ENCODE peak calls at places on chromosomes 13 and 19, in nine cellular contexts. One of them, this sample, is unnamed.

GRCh38 chr19:55340784-55341147 is 1.1 kb downstream of the KMT5C start:
- DNase-seq in AG04450: no peak
- DNase-seq in cardiac muscle cell: no peak
- DNase-seq in tibial artery: no peak
- DNase-seq in PC-9: peak
- DNase-seq in dorsolateral prefrontal cortex: no peak
- DNase-seq in PC-3: no peak
- DNase-seq in GM23248: peak
- DNase-seq in IMR-90: no peak
- DNase-seq in this sample: no peak

GRCh38 chr13:113040597-113041292 is 64.8 kb upstream of the F7 start:
- DNase-seq in AG04450: no peak
- DNase-seq in cardiac muscle cell: no peak
- DNase-seq in tibial artery: no peak
- DNase-seq in PC-9: no peak
- DNase-seq in dorsolateral prefrontal cortex: no peak
- DNase-seq in PC-3: no peak
- DNase-seq in GM23248: no peak
- DNase-seq in IMR-90: no peak
- DNase-seq in this sample: no peak

GRCh38 chr13:67076378-67076777 is 153.8 kb downstream of the PCDH9 start:
- DNase-seq in AG04450: no peak
- DNase-seq in cardiac muscle cell: no peak
- DNase-seq in tibial artery: no peak
- DNase-seq in PC-9: no peak
- DNase-seq in dorsolateral prefrontal cortex: no peak
- DNase-seq in PC-3: no peak
- DNase-seq in GM23248: no peak
- DNase-seq in IMR-90: peak
- DNase-seq in this sample: no peak

GRCh38 chr13:28047784-28048388 is 52.5 kb downstream of the FLT3 start:
- DNase-seq in AG04450: no peak
- DNase-seq in cardiac muscle cell: no peak
- DNase-seq in tibial artery: no peak
- DNase-seq in PC-9: peak
- DNase-seq in dorsolateral prefrontal cortex: no peak
- DNase-seq in PC-3: peak
- DNase-seq in GM23248: peak
- DNase-seq in IMR-90: peak
- DNase-seq in this sample: no peak

GRCh38 chr19:49057636-49058234 is at the start of gene CGB7:
- DNase-seq in AG04450: no peak
- DNase-seq in cardiac muscle cell: peak
- DNase-seq in tibial artery: peak
- DNase-seq in PC-9: no peak
- DNase-seq in dorsolateral prefrontal cortex: no peak
- DNase-seq in PC-3: peak
- DNase-seq in GM23248: peak
- DNase-seq in IMR-90: peak
- DNase-seq in this sample: peak

GRCh38 chr19:9054768-9055167 is 32.1 kb upstream of the OR1M1 start:
- DNase-seq in AG04450: no peak
- DNase-seq in cardiac muscle cell: no peak
- DNase-seq in tibial artery: no peak
- DNase-seq in PC-9: peak
- DNase-seq in dorsolateral prefrontal cortex: no peak
- DNase-seq in PC-3: peak
- DNase-seq in GM23248: no peak
- DNase-seq in IMR-90: no peak
- DNase-seq in this sample: no peak

GRCh38 chr19:43782689-43783231 is 2.0 kb upstream of the KCNN4 start:
- DNase-seq in AG04450: no peak
- DNase-seq in cardiac muscle cell: no peak
- DNase-seq in tibial artery: no peak
- DNase-seq in PC-9: no peak
- DNase-seq in dorsolateral prefrontal cortex: no peak
- DNase-seq in PC-3: no peak
- DNase-seq in GM23248: no peak
- DNase-seq in IMR-90: no peak
- DNase-seq in this sample: no peak

GRCh38 chr19:36837525-36837901 is 674 bp downstream of the ZNF790 start:
- DNase-seq in AG04450: no peak
- DNase-seq in cardiac muscle cell: no peak
- DNase-seq in tibial artery: no peak
- DNase-seq in PC-9: no peak
- DNase-seq in dorsolateral prefrontal cortex: no peak
- DNase-seq in PC-3: no peak
- DNase-seq in GM23248: peak
- DNase-seq in IMR-90: no peak
- DNase-seq in this sample: no peak

GRCh38 chr13:49429061-49429460 is 14.8 kb downstream of the CAB39L start:
- DNase-seq in AG04450: no peak
- DNase-seq in cardiac muscle cell: no peak
- DNase-seq in tibial artery: no peak
- DNase-seq in PC-9: no peak
- DNase-seq in dorsolateral prefrontal cortex: no peak
- DNase-seq in PC-3: no peak
- DNase-seq in GM23248: no peak
- DNase-seq in IMR-90: no peak
- DNase-seq in this sample: no peak

GRCh38 chr13:21557995-21558394 is 46.0 kb downstream of the MICU2 start:
- DNase-seq in AG04450: no peak
- DNase-seq in cardiac muscle cell: peak
- DNase-seq in tibial artery: no peak
- DNase-seq in PC-9: no peak
- DNase-seq in dorsolateral prefrontal cortex: no peak
- DNase-seq in PC-3: peak
- DNase-seq in GM23248: peak
- DNase-seq in IMR-90: no peak
- DNase-seq in this sample: no peak

GRCh38 chr13:100389617-100390016 is 199.0 kb downstream of the GGACT start:
- DNase-seq in AG04450: no peak
- DNase-seq in cardiac muscle cell: no peak
- DNase-seq in tibial artery: no peak
- DNase-seq in PC-9: no peak
- DNase-seq in dorsolateral prefrontal cortex: no peak
- DNase-seq in PC-3: no peak
- DNase-seq in GM23248: no peak
- DNase-seq in IMR-90: no peak
- DNase-seq in this sample: no peak

GRCh38 chr19:17766543-17767131 is 15.4 kb downstream of the FCHO1 start:
- DNase-seq in AG04450: peak
- DNase-seq in cardiac muscle cell: peak
- DNase-seq in tibial artery: peak
- DNase-seq in PC-9: peak
- DNase-seq in dorsolateral prefrontal cortex: peak
- DNase-seq in PC-3: peak
- DNase-seq in GM23248: peak
- DNase-seq in IMR-90: peak
- DNase-seq in this sample: peak

GRCh38 chr19:2517881-2518601 is 42.1 kb downstream of the GADD45B start:
- DNase-seq in AG04450: no peak
- DNase-seq in cardiac muscle cell: no peak
- DNase-seq in tibial artery: no peak
- DNase-seq in PC-9: no peak
- DNase-seq in dorsolateral prefrontal cortex: no peak
- DNase-seq in PC-3: no peak
- DNase-seq in GM23248: no peak
- DNase-seq in IMR-90: no peak
- DNase-seq in this sample: no peak

GRCh38 chr13:73341748-73342147 is 282.9 kb downstream of the KLF5 start:
- DNase-seq in AG04450: no peak
- DNase-seq in cardiac muscle cell: peak
- DNase-seq in tibial artery: no peak
- DNase-seq in PC-9: no peak
- DNase-seq in dorsolateral prefrontal cortex: peak
- DNase-seq in PC-3: peak
- DNase-seq in GM23248: peak
- DNase-seq in IMR-90: peak
- DNase-seq in this sample: no peak

GRCh38 chr13:71320452-71320851 is 546.6 kb downstream of the DACH1 start:
- DNase-seq in AG04450: peak
- DNase-seq in cardiac muscle cell: peak
- DNase-seq in tibial artery: no peak
- DNase-seq in PC-9: no peak
- DNase-seq in dorsolateral prefrontal cortex: no peak
- DNase-seq in PC-3: peak
- DNase-seq in GM23248: peak
- DNase-seq in IMR-90: peak
- DNase-seq in this sample: no peak

DNA sequence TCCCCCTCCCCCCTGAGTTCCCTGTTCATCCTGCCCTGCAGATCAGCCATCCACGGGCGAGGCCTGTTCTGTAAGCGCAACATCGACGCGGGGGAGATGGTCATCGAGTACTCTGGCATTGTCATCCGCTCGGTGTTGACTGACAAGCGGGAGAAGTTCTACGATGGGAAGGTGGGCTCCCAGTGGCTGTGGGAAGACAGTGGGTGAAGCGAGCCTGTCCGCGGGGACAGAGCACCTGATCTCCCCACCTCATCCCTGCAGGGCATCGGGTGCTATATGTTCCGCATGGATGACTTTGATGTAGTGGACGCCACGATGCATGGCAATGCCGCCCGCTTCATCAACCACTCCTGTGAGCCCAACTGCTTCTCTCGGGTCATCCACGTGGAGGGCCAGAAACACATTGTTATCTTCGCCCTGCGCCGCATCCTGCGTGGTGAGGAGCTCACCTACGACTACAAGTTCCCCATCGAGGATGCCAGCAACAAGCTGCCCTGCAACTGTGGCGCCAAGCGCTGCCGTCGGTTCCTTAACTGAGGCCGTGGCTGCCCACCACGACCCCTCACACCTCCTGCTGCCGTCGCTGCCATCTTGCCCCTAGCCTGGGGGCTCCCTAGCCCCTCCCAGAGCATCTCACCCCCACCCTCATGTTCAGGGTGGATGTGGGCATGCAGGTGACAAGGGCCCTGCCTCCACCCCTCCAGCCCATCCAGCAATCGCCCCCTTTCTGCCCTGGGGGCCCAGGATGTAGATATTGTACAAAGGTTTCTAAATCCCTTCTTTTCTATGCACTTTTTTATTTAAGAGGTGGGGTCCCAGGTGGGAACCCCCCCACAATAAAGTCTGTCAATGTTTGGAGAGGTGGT is 4.0 kb downstream of the IGFLR1 start:
- DNase-seq in AG04450: no peak
- DNase-seq in cardiac muscle cell: no peak
- DNase-seq in tibial artery: no peak
- DNase-seq in PC-9: no peak
- DNase-seq in dorsolateral prefrontal cortex: no peak
- DNase-seq in PC-3: no peak
- DNase-seq in GM23248: no peak
- DNase-seq in IMR-90: no peak
- DNase-seq in this sample: no peak
- H3K27ac ChIP-seq in AG04450: no peak
- H3K27ac ChIP-seq in cardiac muscle cell: no peak
- H3K27ac ChIP-seq in tibial artery: no peak
- H3K27ac ChIP-seq in PC-9: no peak
- H3K27ac ChIP-seq in dorsolateral prefrontal cortex: no peak
- H3K27ac ChIP-seq in PC-3: no peak
- H3K27ac ChIP-seq in GM23248: no peak
- H3K27ac ChIP-seq in IMR-90: no peak
- H3K27ac ChIP-seq in this sample: no peak

DNA sequence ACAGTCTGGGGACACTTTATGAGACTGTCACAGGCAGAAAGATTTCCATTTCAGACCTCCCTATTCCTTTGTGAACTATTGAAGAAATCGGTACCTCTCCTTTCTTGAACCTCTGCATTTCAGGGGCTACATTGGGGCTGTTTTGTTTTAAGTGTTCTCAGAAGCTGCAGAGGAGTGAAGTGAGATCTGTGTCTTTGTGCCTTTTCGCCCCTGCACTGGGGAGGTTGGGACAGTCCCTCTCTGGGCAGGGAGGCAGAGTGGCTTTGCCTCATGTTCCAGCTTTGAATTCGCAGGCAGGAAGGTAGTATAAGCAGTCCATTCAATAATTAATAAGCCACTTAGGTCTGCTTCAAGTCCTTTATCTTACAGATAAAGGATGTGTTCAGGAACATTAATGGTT is 9.5 kb upstream of the AMER2 start:
- DNase-seq in AG04450: no peak
- DNase-seq in cardiac muscle cell: no peak
- DNase-seq in tibial artery: no peak
- DNase-seq in PC-9: no peak
- DNase-seq in dorsolateral prefrontal cortex: no peak
- DNase-seq in PC-3: no peak
- DNase-seq in GM23248: no peak
- DNase-seq in IMR-90: no peak
- DNase-seq in this sample: no peak
- H3K27ac ChIP-seq in AG04450: no peak
- H3K27ac ChIP-seq in cardiac muscle cell: no peak
- H3K27ac ChIP-seq in tibial artery: no peak
- H3K27ac ChIP-seq in PC-9: no peak
- H3K27ac ChIP-seq in dorsolateral prefrontal cortex: peak
- H3K27ac ChIP-seq in PC-3: no peak
- H3K27ac ChIP-seq in GM23248: no peak
- H3K27ac ChIP-seq in IMR-90: no peak
- H3K27ac ChIP-seq in this sample: no peak

DNA sequence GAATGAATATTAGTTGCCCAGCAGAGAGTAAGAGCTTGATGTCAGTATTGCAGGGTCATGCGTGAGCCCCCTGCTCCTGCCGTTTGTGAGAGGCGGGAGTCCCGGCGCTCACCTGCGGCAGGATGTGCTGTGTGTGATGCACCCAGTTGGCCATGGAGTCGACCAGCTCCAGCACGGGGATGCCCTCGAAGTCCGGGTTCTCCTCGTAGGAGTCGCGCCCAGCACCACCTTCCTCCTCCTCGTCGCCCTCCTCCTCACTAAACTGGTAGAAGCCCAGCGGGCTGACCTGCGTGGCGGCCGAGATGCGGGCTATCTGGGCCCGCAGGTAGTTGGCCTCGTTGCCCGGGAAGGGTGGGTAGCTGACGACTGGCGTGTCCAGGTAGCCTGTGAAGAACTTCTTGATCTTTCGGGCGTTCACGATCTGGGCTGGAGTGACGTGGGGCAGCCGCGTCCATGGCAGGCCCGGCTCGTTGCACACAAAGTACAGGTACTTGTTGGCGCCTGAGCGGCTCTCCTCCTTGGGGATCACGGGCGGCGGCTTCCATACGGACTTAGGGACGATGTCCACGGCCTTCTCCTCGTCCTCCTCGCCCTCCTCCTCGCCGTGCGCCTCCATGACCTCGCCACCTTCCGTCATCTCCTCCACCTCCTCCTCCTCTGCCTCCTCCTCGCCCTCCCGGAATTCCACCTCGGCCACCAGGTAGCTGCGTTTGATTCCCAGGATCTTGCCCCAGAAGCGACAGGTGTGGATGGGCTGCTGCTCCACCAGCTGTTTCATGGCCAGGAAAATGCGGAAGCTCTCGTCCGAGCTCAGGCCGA is 10.8 kb downstream of the RSPH6A start:
- DNase-seq in AG04450: no peak
- DNase-seq in cardiac muscle cell: no peak
- DNase-seq in tibial artery: no peak
- DNase-seq in PC-9: no peak
- DNase-seq in dorsolateral prefrontal cortex: no peak
- DNase-seq in PC-3: no peak
- DNase-seq in GM23248: no peak
- DNase-seq in IMR-90: no peak
- DNase-seq in this sample: no peak
- H3K27ac ChIP-seq in AG04450: no peak
- H3K27ac ChIP-seq in cardiac muscle cell: no peak
- H3K27ac ChIP-seq in tibial artery: no peak
- H3K27ac ChIP-seq in PC-9: no peak
- H3K27ac ChIP-seq in dorsolateral prefrontal cortex: no peak
- H3K27ac ChIP-seq in PC-3: no peak
- H3K27ac ChIP-seq in GM23248: no peak
- H3K27ac ChIP-seq in IMR-90: no peak
- H3K27ac ChIP-seq in this sample: no peak

GRCh38 chr19:30060872-30061556 is 119.0 kb downstream of the URI1 start:
- DNase-seq in AG04450: no peak
- DNase-seq in cardiac muscle cell: no peak
- DNase-seq in tibial artery: no peak
- DNase-seq in PC-9: no peak
- DNase-seq in dorsolateral prefrontal cortex: no peak
- DNase-seq in PC-3: no peak
- DNase-seq in GM23248: no peak
- DNase-seq in IMR-90: no peak
- DNase-seq in this sample: no peak
- H3K27ac ChIP-seq in AG04450: no peak
- H3K27ac ChIP-seq in cardiac muscle cell: no peak
- H3K27ac ChIP-seq in tibial artery: no peak
- H3K27ac ChIP-seq in PC-9: no peak
- H3K27ac ChIP-seq in dorsolateral prefrontal cortex: no peak
- H3K27ac ChIP-seq in PC-3: no peak
- H3K27ac ChIP-seq in GM23248: no peak
- H3K27ac ChIP-seq in IMR-90: no peak
- H3K27ac ChIP-seq in this sample: no peak

This sample was measured in pancreas.